ENCODE peak calls at places on chromosomes 1 and 21, in eight cellular contexts. One of them, this sample, is unnamed.

GRCh38 chr1:86504130-86504479 is 35.4 kb downstream of the CLCA1 start:
- DNase-seq in B cell: no peak
- DNase-seq in fibroblast of the aortic adventitia: no peak
- DNase-seq in CD8-positive, alpha-beta T cell: no peak
- DNase-seq in HFFc6: no peak
- DNase-seq in bronchial epithelial cell: no peak
- DNase-seq in fibroblast of pulmonary artery: peak; percentile 31
- DNase-seq in upper lobe of left lung: peak; percentile 65
- DNase-seq in this sample: no peak

GRCh38 chr1:58409826-58410225 is 136.7 kb downstream of the OMA1 start:
- DNase-seq in B cell: no peak
- DNase-seq in fibroblast of the aortic adventitia: peak; percentile 22
- DNase-seq in CD8-positive, alpha-beta T cell: no peak
- DNase-seq in HFFc6: peak; percentile 94
- DNase-seq in bronchial epithelial cell: no peak
- DNase-seq in fibroblast of pulmonary artery: no peak
- DNase-seq in upper lobe of left lung: no peak
- DNase-seq in this sample: no peak

GRCh38 chr1:234488054-234488953 is 9.3 kb upstream of the TARBP1 start:
- DNase-seq in B cell: peak; percentile 30
- DNase-seq in fibroblast of the aortic adventitia: no peak
- DNase-seq in CD8-positive, alpha-beta T cell: no peak
- DNase-seq in HFFc6: no peak
- DNase-seq in bronchial epithelial cell: no peak
- DNase-seq in fibroblast of pulmonary artery: no peak
- DNase-seq in upper lobe of left lung: no peak
- DNase-seq in this sample: peak; percentile 48

GRCh38 chr1:74835046-74835445 is 102.1 kb downstream of the TYW3 start:
- DNase-seq in B cell: no peak
- DNase-seq in fibroblast of the aortic adventitia: no peak
- DNase-seq in CD8-positive, alpha-beta T cell: no peak
- DNase-seq in HFFc6: no peak
- DNase-seq in bronchial epithelial cell: no peak
- DNase-seq in fibroblast of pulmonary artery: no peak
- DNase-seq in upper lobe of left lung: no peak
- DNase-seq in this sample: no peak

GRCh38 chr1:28258628-28259251 is 578 bp upstream of the SESN2 start:
- DNase-seq in B cell: no peak
- DNase-seq in fibroblast of the aortic adventitia: peak; percentile 54
- DNase-seq in CD8-positive, alpha-beta T cell: no peak
- DNase-seq in HFFc6: no peak
- DNase-seq in bronchial epithelial cell: peak; percentile 59
- DNase-seq in fibroblast of pulmonary artery: peak; percentile 13
- DNase-seq in upper lobe of left lung: no peak
- DNase-seq in this sample: no peak

GRCh38 chr1:30575066-30575465 is 148.3 kb downstream of the MATN1 start:
- DNase-seq in B cell: no peak
- DNase-seq in fibroblast of the aortic adventitia: no peak
- DNase-seq in CD8-positive, alpha-beta T cell: no peak
- DNase-seq in HFFc6: no peak
- DNase-seq in bronchial epithelial cell: peak; percentile 23
- DNase-seq in fibroblast of pulmonary artery: no peak
- DNase-seq in upper lobe of left lung: no peak
- DNase-seq in this sample: no peak

GRCh38 chr1:230820568-230820967 is 47.8 kb downstream of the C1orf198 start:
- DNase-seq in B cell: no peak
- DNase-seq in fibroblast of the aortic adventitia: no peak
- DNase-seq in CD8-positive, alpha-beta T cell: no peak
- DNase-seq in HFFc6: no peak
- DNase-seq in bronchial epithelial cell: no peak
- DNase-seq in fibroblast of pulmonary artery: no peak
- DNase-seq in upper lobe of left lung: no peak
- DNase-seq in this sample: no peak

GRCh38 chr1:78553859-78554258 is 63.1 kb downstream of the PTGFR start:
- DNase-seq in B cell: no peak
- DNase-seq in fibroblast of the aortic adventitia: no peak
- DNase-seq in CD8-positive, alpha-beta T cell: no peak
- DNase-seq in HFFc6: no peak
- DNase-seq in bronchial epithelial cell: peak; percentile 7
- DNase-seq in fibroblast of pulmonary artery: peak; percentile 11
- DNase-seq in upper lobe of left lung: no peak
- DNase-seq in this sample: no peak

GRCh38 chr1:23167353-23168078 is 1.1 kb downstream of the LUZP1 start:
- DNase-seq in B cell: peak; percentile 47
- DNase-seq in fibroblast of the aortic adventitia: peak; percentile 51
- DNase-seq in CD8-positive, alpha-beta T cell: no peak
- DNase-seq in HFFc6: peak; percentile 43
- DNase-seq in bronchial epithelial cell: peak; percentile 82
- DNase-seq in fibroblast of pulmonary artery: peak; percentile 47
- DNase-seq in upper lobe of left lung: peak; percentile 42
- DNase-seq in this sample: peak; percentile 66

GRCh38 chr1:110477445-110477957 is 26.6 kb downstream of the PROK1 start:
- DNase-seq in B cell: no peak
- DNase-seq in fibroblast of the aortic adventitia: no peak
- DNase-seq in CD8-positive, alpha-beta T cell: no peak
- DNase-seq in HFFc6: no peak
- DNase-seq in bronchial epithelial cell: peak; percentile 43
- DNase-seq in fibroblast of pulmonary artery: no peak
- DNase-seq in upper lobe of left lung: no peak
- DNase-seq in this sample: no peak

GRCh38 chr21:37904879-37905278 is 11.4 kb downstream of the KCNJ6 start:
- DNase-seq in B cell: no peak
- DNase-seq in fibroblast of the aortic adventitia: no peak
- DNase-seq in CD8-positive, alpha-beta T cell: no peak
- DNase-seq in HFFc6: no peak
- DNase-seq in bronchial epithelial cell: no peak
- DNase-seq in fibroblast of pulmonary artery: no peak
- DNase-seq in upper lobe of left lung: no peak
- DNase-seq in this sample: no peak

GRCh38 chr1:3185896-3186525 is 117.0 kb downstream of the PRDM16 start:
- DNase-seq in B cell: no peak
- DNase-seq in fibroblast of the aortic adventitia: no peak
- DNase-seq in CD8-positive, alpha-beta T cell: no peak
- DNase-seq in HFFc6: no peak
- DNase-seq in bronchial epithelial cell: no peak
- DNase-seq in fibroblast of pulmonary artery: no peak
- DNase-seq in upper lobe of left lung: no peak
- DNase-seq in this sample: no peak

GRCh38 chr1:198118136-198118535 is 38.7 kb upstream of the NEK7 start:
- DNase-seq in B cell: no peak
- DNase-seq in fibroblast of the aortic adventitia: peak; percentile 100
- DNase-seq in CD8-positive, alpha-beta T cell: no peak
- DNase-seq in HFFc6: peak; percentile 78
- DNase-seq in bronchial epithelial cell: peak; percentile 85
- DNase-seq in fibroblast of pulmonary artery: peak; percentile 93
- DNase-seq in upper lobe of left lung: no peak
- DNase-seq in this sample: no peak

GRCh38 chr1:235628316-235629006 is 21.1 kb downstream of the GNG4 start:
- DNase-seq in B cell: no peak
- DNase-seq in fibroblast of the aortic adventitia: no peak
- DNase-seq in CD8-positive, alpha-beta T cell: no peak
- DNase-seq in HFFc6: no peak
- DNase-seq in bronchial epithelial cell: no peak
- DNase-seq in fibroblast of pulmonary artery: no peak
- DNase-seq in upper lobe of left lung: no peak
- DNase-seq in this sample: no peak

GRCh38 chr1:145719230-145720079 is at the start of gene CD160:
- DNase-seq in B cell: no peak
- DNase-seq in fibroblast of the aortic adventitia: no peak
- DNase-seq in CD8-positive, alpha-beta T cell: no peak
- DNase-seq in HFFc6: no peak
- DNase-seq in bronchial epithelial cell: no peak
- DNase-seq in fibroblast of pulmonary artery: no peak
- DNase-seq in upper lobe of left lung: no peak
- DNase-seq in this sample: peak; percentile 36

GRCh38 chr1:22508991-22509390 is 54.3 kb upstream of the EPHA8 start:
- DNase-seq in B cell: no peak
- DNase-seq in fibroblast of the aortic adventitia: no peak
- DNase-seq in CD8-positive, alpha-beta T cell: no peak
- DNase-seq in HFFc6: no peak
- DNase-seq in bronchial epithelial cell: no peak
- DNase-seq in fibroblast of pulmonary artery: no peak
- DNase-seq in upper lobe of left lung: no peak
- DNase-seq in this sample: no peak

GRCh38 chr1:225577243-225577642 is 75.7 kb downstream of the ENAH start:
- DNase-seq in B cell: no peak
- DNase-seq in fibroblast of the aortic adventitia: no peak
- DNase-seq in CD8-positive, alpha-beta T cell: no peak
- DNase-seq in HFFc6: no peak
- DNase-seq in bronchial epithelial cell: no peak
- DNase-seq in fibroblast of pulmonary artery: no peak
- DNase-seq in upper lobe of left lung: no peak
- DNase-seq in this sample: no peak

GRCh38 chr1:21898326-21899155 is 38.6 kb downstream of the HSPG2 start:
- DNase-seq in B cell: no peak
- DNase-seq in fibroblast of the aortic adventitia: peak; percentile 52
- DNase-seq in CD8-positive, alpha-beta T cell: no peak
- DNase-seq in HFFc6: peak; percentile 39
- DNase-seq in bronchial epithelial cell: no peak
- DNase-seq in fibroblast of pulmonary artery: no peak
- DNase-seq in upper lobe of left lung: no peak
- DNase-seq in this sample: no peak

GRCh38 chr1:5514519-5515183 is 477.6 kb downstream of the NPHP4 start:
- DNase-seq in B cell: peak; percentile 70
- DNase-seq in fibroblast of the aortic adventitia: peak; percentile 14
- DNase-seq in CD8-positive, alpha-beta T cell: peak; percentile 60
- DNase-seq in HFFc6: peak; percentile 27
- DNase-seq in bronchial epithelial cell: peak; percentile 22
- DNase-seq in fibroblast of pulmonary artery: peak; percentile 26
- DNase-seq in upper lobe of left lung: peak; percentile 65
- DNase-seq in this sample: peak; percentile 85

GRCh38 chr1:166013232-166013631 is 153.6 kb downstream of the FAM78B start:
- DNase-seq in B cell: no peak
- DNase-seq in fibroblast of the aortic adventitia: no peak
- DNase-seq in CD8-positive, alpha-beta T cell: no peak
- DNase-seq in HFFc6: no peak
- DNase-seq in bronchial epithelial cell: no peak
- DNase-seq in fibroblast of pulmonary artery: no peak
- DNase-seq in upper lobe of left lung: no peak
- DNase-seq in this sample: no peak

GRCh38 chr1:193417945-193418744 is 231.7 kb upstream of the B3GALT2 start:
- DNase-seq in B cell: peak; percentile 40
- DNase-seq in fibroblast of the aortic adventitia: peak; percentile 52
- DNase-seq in CD8-positive, alpha-beta T cell: no peak
- DNase-seq in HFFc6: peak; percentile 14
- DNase-seq in bronchial epithelial cell: peak; percentile 39
- DNase-seq in fibroblast of pulmonary artery: peak; percentile 53
- DNase-seq in upper lobe of left lung: no peak
- DNase-seq in this sample: no peak

GRCh38 chr1:55868026-55868425 is 652.9 kb upstream of the USP24 start:
- DNase-seq in B cell: no peak
- DNase-seq in fibroblast of the aortic adventitia: peak; percentile 55
- DNase-seq in CD8-positive, alpha-beta T cell: no peak
- DNase-seq in HFFc6: no peak
- DNase-seq in bronchial epithelial cell: peak; percentile 12
- DNase-seq in fibroblast of pulmonary artery: peak; percentile 20
- DNase-seq in upper lobe of left lung: no peak
- DNase-seq in this sample: no peak

GRCh38 chr21:42094811-42095210 is 23.7 kb downstream of the UMODL1 start:
- DNase-seq in B cell: no peak
- DNase-seq in fibroblast of the aortic adventitia: no peak
- DNase-seq in CD8-positive, alpha-beta T cell: no peak
- DNase-seq in HFFc6: no peak
- DNase-seq in bronchial epithelial cell: no peak
- DNase-seq in fibroblast of pulmonary artery: no peak
- DNase-seq in upper lobe of left lung: no peak
- DNase-seq in this sample: no peak
- TF ChIP-seq CTCF in B cell: no peak
- TF ChIP-seq CTCF in fibroblast of the aortic adventitia: no peak
- TF ChIP-seq CTCF in CD8-positive, alpha-beta T cell: no peak
- TF ChIP-seq CTCF in HFFc6: peak; percentile 54
- TF ChIP-seq CTCF in bronchial epithelial cell: no peak
- TF ChIP-seq CTCF in fibroblast of pulmonary artery: no peak
- TF ChIP-seq CTCF in upper lobe of left lung: no peak
- TF ChIP-seq CTCF in this sample: no peak

DNA sequence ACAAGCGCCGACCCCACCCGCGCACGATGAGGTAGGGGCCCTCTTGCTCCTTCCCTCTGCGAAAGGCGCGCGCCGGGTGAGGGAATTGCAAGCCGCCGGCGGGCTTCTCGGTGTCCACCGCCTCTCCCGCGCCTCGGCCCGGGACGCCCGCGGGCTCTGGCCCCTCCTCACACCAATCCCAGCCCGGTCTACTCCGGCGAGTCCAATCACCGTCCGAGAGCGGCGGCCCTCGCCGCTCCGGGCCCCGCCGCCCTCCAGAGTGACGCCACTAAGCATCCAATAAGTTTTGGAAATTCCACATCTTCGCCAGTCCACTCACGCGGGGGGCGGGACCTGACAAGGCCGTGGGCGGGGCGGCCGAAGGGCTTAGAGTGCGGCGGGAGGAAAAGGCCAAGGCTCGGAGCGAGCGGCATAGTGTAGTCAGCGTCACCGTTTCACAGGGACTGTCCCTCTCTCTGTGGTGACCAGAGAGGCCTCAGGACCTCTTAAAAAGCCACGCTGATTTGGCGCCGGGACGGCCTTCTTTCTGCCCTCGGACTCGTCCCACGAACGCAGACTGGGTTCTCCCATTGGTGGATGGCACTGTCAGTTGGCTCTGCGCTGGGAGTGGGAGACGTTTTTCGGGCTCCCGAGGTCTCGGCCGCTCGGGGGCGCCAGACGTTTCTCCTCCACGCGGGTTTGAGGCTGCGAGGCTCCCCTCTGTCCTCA is at the start of gene TRIM45:
- DNase-seq in B cell: peak; percentile 84
- DNase-seq in fibroblast of the aortic adventitia: peak; percentile 97
- DNase-seq in CD8-positive, alpha-beta T cell: peak; percentile 67
- DNase-seq in HFFc6: peak; percentile 96
- DNase-seq in bronchial epithelial cell: peak; percentile 91
- DNase-seq in fibroblast of pulmonary artery: peak; percentile 97
- DNase-seq in upper lobe of left lung: peak; percentile 96
- DNase-seq in this sample: peak; percentile 89
- TF ChIP-seq CTCF in B cell: peak; percentile 72
- TF ChIP-seq CTCF in fibroblast of the aortic adventitia: peak; percentile 72
- TF ChIP-seq CTCF in CD8-positive, alpha-beta T cell: peak; percentile 69
- TF ChIP-seq CTCF in HFFc6: peak; percentile 86
- TF ChIP-seq CTCF in bronchial epithelial cell: peak; percentile 96
- TF ChIP-seq CTCF in fibroblast of pulmonary artery: peak; percentile 79
- TF ChIP-seq CTCF in upper lobe of left lung: peak; percentile 73
- TF ChIP-seq CTCF in this sample: peak; percentile 72

GRCh38 chr1:215710340-215710971 is 143.4 kb downstream of the KCTD3 start:
- DNase-seq in B cell: peak; percentile 12
- DNase-seq in fibroblast of the aortic adventitia: peak; percentile 77
- DNase-seq in CD8-positive, alpha-beta T cell: no peak
- DNase-seq in HFFc6: peak; percentile 51
- DNase-seq in bronchial epithelial cell: peak; percentile 59
- DNase-seq in fibroblast of pulmonary artery: peak; percentile 65
- DNase-seq in upper lobe of left lung: no peak
- DNase-seq in this sample: peak; percentile 50
- TF ChIP-seq CTCF in B cell: peak; percentile 36
- TF ChIP-seq CTCF in fibroblast of the aortic adventitia: peak; percentile 70
- TF ChIP-seq CTCF in CD8-positive, alpha-beta T cell: no peak
- TF ChIP-seq CTCF in HFFc6: peak; percentile 94
- TF ChIP-seq CTCF in bronchial epithelial cell: peak; percentile 61
- TF ChIP-seq CTCF in fibroblast of pulmonary artery: peak; percentile 63
- TF ChIP-seq CTCF in upper lobe of left lung: no peak
- TF ChIP-seq CTCF in this sample: peak; percentile 76

DNA sequence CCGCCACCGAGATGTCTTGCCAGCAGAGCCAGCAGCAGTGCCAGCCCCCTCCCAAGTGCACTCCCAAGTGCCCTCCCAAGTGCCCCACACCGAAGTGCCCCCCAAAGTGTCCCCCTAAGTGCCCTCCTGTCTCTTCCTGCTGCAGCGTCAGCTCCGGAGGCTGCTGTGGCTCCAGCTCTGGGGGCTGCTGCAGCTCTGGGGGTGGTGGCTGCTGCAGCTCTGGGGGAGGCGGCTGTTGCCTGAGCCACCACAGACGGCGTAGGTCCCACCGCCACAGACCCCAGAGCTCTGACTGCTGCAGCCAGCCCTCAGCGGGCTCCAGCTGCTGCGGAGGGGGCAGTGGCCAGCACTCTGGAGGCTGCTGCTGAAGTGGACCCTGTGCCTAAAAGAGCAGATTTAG is 1.4 kb downstream of the LCE1F start:
- DNase-seq in B cell: no peak
- DNase-seq in fibroblast of the aortic adventitia: no peak
- DNase-seq in CD8-positive, alpha-beta T cell: no peak
- DNase-seq in HFFc6: no peak
- DNase-seq in bronchial epithelial cell: no peak
- DNase-seq in fibroblast of pulmonary artery: no peak
- DNase-seq in upper lobe of left lung: no peak
- DNase-seq in this sample: no peak
- TF ChIP-seq CTCF in B cell: no peak
- TF ChIP-seq CTCF in fibroblast of the aortic adventitia: no peak
- TF ChIP-seq CTCF in CD8-positive, alpha-beta T cell: no peak
- TF ChIP-seq CTCF in HFFc6: no peak
- TF ChIP-seq CTCF in bronchial epithelial cell: no peak
- TF ChIP-seq CTCF in fibroblast of pulmonary artery: no peak
- TF ChIP-seq CTCF in upper lobe of left lung: no peak
- TF ChIP-seq CTCF in this sample: no peak